ENCODE peak calls at places on chromosomes 5 and 9, in eight cellular contexts. One of them, this sample, is unnamed.

GRCh38 chr5:111857633-111858032 is 100.6 kb upstream of the NREP start:
- DNase-seq in NCI-H1105 treated with DMSO at 0.1 percent for 48 hours: no peak
- DNase-seq in GM23338: no peak
- DNase-seq in WERI-Rb-1: no peak
- DNase-seq in cardiac septum: no peak
- DNase-seq in stimulated activated CD4-positive, alpha-beta T cell treated with anti-CD3 and anti-CD28 coated beads, Interleukin-12 subunit alpha, Interleukin-12 subunit beta, amount 100 ng/mL, for 4 hours: no peak
- DNase-seq in iris pigment epithelial cell: peak
- DNase-seq in activated T-cell treated with anti-CD3 and anti-CD28 coated beads for 1 hour: no peak
- DNase-seq in this sample: peak

GRCh38 chr5:53419247-53419646 is 61.2 kb upstream of the FST start:
- DNase-seq in NCI-H1105 treated with DMSO at 0.1 percent for 48 hours: no peak
- DNase-seq in GM23338: no peak
- DNase-seq in WERI-Rb-1: no peak
- DNase-seq in cardiac septum: no peak
- DNase-seq in stimulated activated CD4-positive, alpha-beta T cell treated with anti-CD3 and anti-CD28 coated beads, Interleukin-12 subunit alpha, Interleukin-12 subunit beta, amount 100 ng/mL, for 4 hours: no peak
- DNase-seq in iris pigment epithelial cell: peak
- DNase-seq in activated T-cell treated with anti-CD3 and anti-CD28 coated beads for 1 hour: no peak
- DNase-seq in this sample: peak

GRCh38 chr9:126637002-126637849 is 23.5 kb downstream of the LMX1B start:
- DNase-seq in NCI-H1105 treated with DMSO at 0.1 percent for 48 hours: no peak
- DNase-seq in GM23338: no peak
- DNase-seq in WERI-Rb-1: no peak
- DNase-seq in cardiac septum: no peak
- DNase-seq in stimulated activated CD4-positive, alpha-beta T cell treated with anti-CD3 and anti-CD28 coated beads, Interleukin-12 subunit alpha, Interleukin-12 subunit beta, amount 100 ng/mL, for 4 hours: no peak
- DNase-seq in iris pigment epithelial cell: no peak
- DNase-seq in activated T-cell treated with anti-CD3 and anti-CD28 coated beads for 1 hour: peak
- DNase-seq in this sample: no peak

GRCh38 chr9:131734165-131734610 is 5.7 kb downstream of the RAPGEF1 start:
- DNase-seq in NCI-H1105 treated with DMSO at 0.1 percent for 48 hours: peak
- DNase-seq in GM23338: no peak
- DNase-seq in WERI-Rb-1: no peak
- DNase-seq in cardiac septum: no peak
- DNase-seq in stimulated activated CD4-positive, alpha-beta T cell treated with anti-CD3 and anti-CD28 coated beads, Interleukin-12 subunit alpha, Interleukin-12 subunit beta, amount 100 ng/mL, for 4 hours: no peak
- DNase-seq in iris pigment epithelial cell: peak
- DNase-seq in activated T-cell treated with anti-CD3 and anti-CD28 coated beads for 1 hour: no peak
- DNase-seq in this sample: peak

GRCh38 chr5:45038366-45038987 is 229.7 kb downstream of the MRPS30 start:
- DNase-seq in NCI-H1105 treated with DMSO at 0.1 percent for 48 hours: peak
- DNase-seq in GM23338: peak
- DNase-seq in WERI-Rb-1: no peak
- DNase-seq in cardiac septum: no peak
- DNase-seq in stimulated activated CD4-positive, alpha-beta T cell treated with anti-CD3 and anti-CD28 coated beads, Interleukin-12 subunit alpha, Interleukin-12 subunit beta, amount 100 ng/mL, for 4 hours: no peak
- DNase-seq in iris pigment epithelial cell: peak
- DNase-seq in activated T-cell treated with anti-CD3 and anti-CD28 coated beads for 1 hour: no peak
- DNase-seq in this sample: peak

GRCh38 chr9:98147582-98147981 is 28.6 kb upstream of the TRIM14 start:
- DNase-seq in NCI-H1105 treated with DMSO at 0.1 percent for 48 hours: no peak
- DNase-seq in GM23338: no peak
- DNase-seq in WERI-Rb-1: no peak
- DNase-seq in cardiac septum: no peak
- DNase-seq in stimulated activated CD4-positive, alpha-beta T cell treated with anti-CD3 and anti-CD28 coated beads, Interleukin-12 subunit alpha, Interleukin-12 subunit beta, amount 100 ng/mL, for 4 hours: no peak
- DNase-seq in iris pigment epithelial cell: no peak
- DNase-seq in activated T-cell treated with anti-CD3 and anti-CD28 coated beads for 1 hour: no peak
- DNase-seq in this sample: peak

GRCh38 chr5:113939959-113940358 is 421.9 kb upstream of the KCNN2 start:
- DNase-seq in NCI-H1105 treated with DMSO at 0.1 percent for 48 hours: no peak
- DNase-seq in GM23338: no peak
- DNase-seq in WERI-Rb-1: no peak
- DNase-seq in cardiac septum: no peak
- DNase-seq in stimulated activated CD4-positive, alpha-beta T cell treated with anti-CD3 and anti-CD28 coated beads, Interleukin-12 subunit alpha, Interleukin-12 subunit beta, amount 100 ng/mL, for 4 hours: no peak
- DNase-seq in iris pigment epithelial cell: no peak
- DNase-seq in activated T-cell treated with anti-CD3 and anti-CD28 coated beads for 1 hour: no peak
- DNase-seq in this sample: no peak

GRCh38 chr5:35202319-35203111 is 27.8 kb downstream of the PRLR start:
- DNase-seq in NCI-H1105 treated with DMSO at 0.1 percent for 48 hours: no peak
- DNase-seq in GM23338: peak
- DNase-seq in WERI-Rb-1: peak
- DNase-seq in cardiac septum: no peak
- DNase-seq in stimulated activated CD4-positive, alpha-beta T cell treated with anti-CD3 and anti-CD28 coated beads, Interleukin-12 subunit alpha, Interleukin-12 subunit beta, amount 100 ng/mL, for 4 hours: peak
- DNase-seq in iris pigment epithelial cell: peak
- DNase-seq in activated T-cell treated with anti-CD3 and anti-CD28 coated beads for 1 hour: peak
- DNase-seq in this sample: peak

GRCh38 chr9:108186996-108187395 is 668.8 kb downstream of the ACTL7B start:
- DNase-seq in NCI-H1105 treated with DMSO at 0.1 percent for 48 hours: no peak
- DNase-seq in GM23338: no peak
- DNase-seq in WERI-Rb-1: no peak
- DNase-seq in cardiac septum: peak
- DNase-seq in stimulated activated CD4-positive, alpha-beta T cell treated with anti-CD3 and anti-CD28 coated beads, Interleukin-12 subunit alpha, Interleukin-12 subunit beta, amount 100 ng/mL, for 4 hours: no peak
- DNase-seq in iris pigment epithelial cell: peak
- DNase-seq in activated T-cell treated with anti-CD3 and anti-CD28 coated beads for 1 hour: no peak
- DNase-seq in this sample: peak

GRCh38 chr5:94623877-94624276 is 5.4 kb downstream of the SLF1 start:
- DNase-seq in NCI-H1105 treated with DMSO at 0.1 percent for 48 hours: no peak
- DNase-seq in GM23338: no peak
- DNase-seq in WERI-Rb-1: no peak
- DNase-seq in cardiac septum: no peak
- DNase-seq in stimulated activated CD4-positive, alpha-beta T cell treated with anti-CD3 and anti-CD28 coated beads, Interleukin-12 subunit alpha, Interleukin-12 subunit beta, amount 100 ng/mL, for 4 hours: no peak
- DNase-seq in iris pigment epithelial cell: no peak
- DNase-seq in activated T-cell treated with anti-CD3 and anti-CD28 coated beads for 1 hour: no peak
- DNase-seq in this sample: no peak

GRCh38 chr5:142143878-142144277 is 35.3 kb downstream of the NDFIP1 start:
- DNase-seq in NCI-H1105 treated with DMSO at 0.1 percent for 48 hours: peak
- DNase-seq in GM23338: peak
- DNase-seq in WERI-Rb-1: no peak
- DNase-seq in cardiac septum: no peak
- DNase-seq in stimulated activated CD4-positive, alpha-beta T cell treated with anti-CD3 and anti-CD28 coated beads, Interleukin-12 subunit alpha, Interleukin-12 subunit beta, amount 100 ng/mL, for 4 hours: no peak
- DNase-seq in iris pigment epithelial cell: peak
- DNase-seq in activated T-cell treated with anti-CD3 and anti-CD28 coated beads for 1 hour: no peak
- DNase-seq in this sample: peak

GRCh38 chr5:146903789-146904188 is 25.2 kb upstream of the PPP2R2B start:
- DNase-seq in NCI-H1105 treated with DMSO at 0.1 percent for 48 hours: no peak
- DNase-seq in GM23338: no peak
- DNase-seq in WERI-Rb-1: no peak
- DNase-seq in cardiac septum: no peak
- DNase-seq in stimulated activated CD4-positive, alpha-beta T cell treated with anti-CD3 and anti-CD28 coated beads, Interleukin-12 subunit alpha, Interleukin-12 subunit beta, amount 100 ng/mL, for 4 hours: no peak
- DNase-seq in iris pigment epithelial cell: no peak
- DNase-seq in activated T-cell treated with anti-CD3 and anti-CD28 coated beads for 1 hour: no peak
- DNase-seq in this sample: no peak

GRCh38 chr5:39755986-39756385 is 331.2 kb upstream of the DAB2 start:
- DNase-seq in NCI-H1105 treated with DMSO at 0.1 percent for 48 hours: no peak
- DNase-seq in GM23338: peak
- DNase-seq in WERI-Rb-1: no peak
- DNase-seq in cardiac septum: no peak
- DNase-seq in stimulated activated CD4-positive, alpha-beta T cell treated with anti-CD3 and anti-CD28 coated beads, Interleukin-12 subunit alpha, Interleukin-12 subunit beta, amount 100 ng/mL, for 4 hours: no peak
- DNase-seq in iris pigment epithelial cell: peak
- DNase-seq in activated T-cell treated with anti-CD3 and anti-CD28 coated beads for 1 hour: no peak
- DNase-seq in this sample: peak

GRCh38 chr9:121819511-121820231 is 168.2 kb downstream of the DAB2IP start:
- DNase-seq in NCI-H1105 treated with DMSO at 0.1 percent for 48 hours: no peak
- DNase-seq in GM23338: peak
- DNase-seq in WERI-Rb-1: no peak
- DNase-seq in cardiac septum: no peak
- DNase-seq in stimulated activated CD4-positive, alpha-beta T cell treated with anti-CD3 and anti-CD28 coated beads, Interleukin-12 subunit alpha, Interleukin-12 subunit beta, amount 100 ng/mL, for 4 hours: no peak
- DNase-seq in iris pigment epithelial cell: peak
- DNase-seq in activated T-cell treated with anti-CD3 and anti-CD28 coated beads for 1 hour: no peak
- DNase-seq in this sample: peak

GRCh38 chr5:54109931-54110330 is 200.4 kb downstream of the ARL15 start:
- DNase-seq in NCI-H1105 treated with DMSO at 0.1 percent for 48 hours: no peak
- DNase-seq in GM23338: no peak
- DNase-seq in WERI-Rb-1: no peak
- DNase-seq in cardiac septum: no peak
- DNase-seq in stimulated activated CD4-positive, alpha-beta T cell treated with anti-CD3 and anti-CD28 coated beads, Interleukin-12 subunit alpha, Interleukin-12 subunit beta, amount 100 ng/mL, for 4 hours: no peak
- DNase-seq in iris pigment epithelial cell: no peak
- DNase-seq in activated T-cell treated with anti-CD3 and anti-CD28 coated beads for 1 hour: no peak
- DNase-seq in this sample: peak

GRCh38 chr9:131657456-131657855 is 82.4 kb downstream of the RAPGEF1 start:
- DNase-seq in NCI-H1105 treated with DMSO at 0.1 percent for 48 hours: no peak
- DNase-seq in GM23338: no peak
- DNase-seq in WERI-Rb-1: no peak
- DNase-seq in cardiac septum: no peak
- DNase-seq in stimulated activated CD4-positive, alpha-beta T cell treated with anti-CD3 and anti-CD28 coated beads, Interleukin-12 subunit alpha, Interleukin-12 subunit beta, amount 100 ng/mL, for 4 hours: no peak
- DNase-seq in iris pigment epithelial cell: no peak
- DNase-seq in activated T-cell treated with anti-CD3 and anti-CD28 coated beads for 1 hour: no peak
- DNase-seq in this sample: no peak

GRCh38 chr5:2704806-2705645 is 46.5 kb downstream of the IRX2 start:
- DNase-seq in NCI-H1105 treated with DMSO at 0.1 percent for 48 hours: no peak
- DNase-seq in GM23338: no peak
- DNase-seq in WERI-Rb-1: peak
- DNase-seq in cardiac septum: no peak
- DNase-seq in stimulated activated CD4-positive, alpha-beta T cell treated with anti-CD3 and anti-CD28 coated beads, Interleukin-12 subunit alpha, Interleukin-12 subunit beta, amount 100 ng/mL, for 4 hours: no peak
- DNase-seq in iris pigment epithelial cell: no peak
- DNase-seq in activated T-cell treated with anti-CD3 and anti-CD28 coated beads for 1 hour: no peak
- DNase-seq in this sample: no peak

GRCh38 chr9:105858877-105859276 is 164.5 kb downstream of the TMEM38B start:
- DNase-seq in NCI-H1105 treated with DMSO at 0.1 percent for 48 hours: no peak
- DNase-seq in GM23338: no peak
- DNase-seq in WERI-Rb-1: no peak
- DNase-seq in cardiac septum: no peak
- DNase-seq in stimulated activated CD4-positive, alpha-beta T cell treated with anti-CD3 and anti-CD28 coated beads, Interleukin-12 subunit alpha, Interleukin-12 subunit beta, amount 100 ng/mL, for 4 hours: no peak
- DNase-seq in iris pigment epithelial cell: no peak
- DNase-seq in activated T-cell treated with anti-CD3 and anti-CD28 coated beads for 1 hour: no peak
- DNase-seq in this sample: no peak

GRCh38 chr9:106052735-106053134 is 358.4 kb downstream of the TMEM38B start:
- DNase-seq in NCI-H1105 treated with DMSO at 0.1 percent for 48 hours: no peak
- DNase-seq in GM23338: no peak
- DNase-seq in WERI-Rb-1: no peak
- DNase-seq in cardiac septum: no peak
- DNase-seq in stimulated activated CD4-positive, alpha-beta T cell treated with anti-CD3 and anti-CD28 coated beads, Interleukin-12 subunit alpha, Interleukin-12 subunit beta, amount 100 ng/mL, for 4 hours: no peak
- DNase-seq in iris pigment epithelial cell: no peak
- DNase-seq in activated T-cell treated with anti-CD3 and anti-CD28 coated beads for 1 hour: no peak
- DNase-seq in this sample: no peak

GRCh38 chr9:124551472-124552339 is 44.5 kb upstream of the NR5A1 start:
- DNase-seq in NCI-H1105 treated with DMSO at 0.1 percent for 48 hours: peak
- DNase-seq in GM23338: peak
- DNase-seq in WERI-Rb-1: peak
- DNase-seq in cardiac septum: no peak
- DNase-seq in stimulated activated CD4-positive, alpha-beta T cell treated with anti-CD3 and anti-CD28 coated beads, Interleukin-12 subunit alpha, Interleukin-12 subunit beta, amount 100 ng/mL, for 4 hours: no peak
- DNase-seq in iris pigment epithelial cell: peak
- DNase-seq in activated T-cell treated with anti-CD3 and anti-CD28 coated beads for 1 hour: peak
- DNase-seq in this sample: peak

GRCh38 chr5:67639311-67639710 is 442.7 kb upstream of the CD180 start:
- DNase-seq in NCI-H1105 treated with DMSO at 0.1 percent for 48 hours: no peak
- DNase-seq in GM23338: peak
- DNase-seq in WERI-Rb-1: no peak
- DNase-seq in cardiac septum: peak
- DNase-seq in stimulated activated CD4-positive, alpha-beta T cell treated with anti-CD3 and anti-CD28 coated beads, Interleukin-12 subunit alpha, Interleukin-12 subunit beta, amount 100 ng/mL, for 4 hours: no peak
- DNase-seq in iris pigment epithelial cell: no peak
- DNase-seq in activated T-cell treated with anti-CD3 and anti-CD28 coated beads for 1 hour: no peak
- DNase-seq in this sample: peak

GRCh38 chr9:38333047-38333446 is 59.5 kb upstream of the ALDH1B1 start:
- DNase-seq in NCI-H1105 treated with DMSO at 0.1 percent for 48 hours: no peak
- DNase-seq in GM23338: no peak
- DNase-seq in WERI-Rb-1: no peak
- DNase-seq in cardiac septum: no peak
- DNase-seq in stimulated activated CD4-positive, alpha-beta T cell treated with anti-CD3 and anti-CD28 coated beads, Interleukin-12 subunit alpha, Interleukin-12 subunit beta, amount 100 ng/mL, for 4 hours: no peak
- DNase-seq in iris pigment epithelial cell: peak
- DNase-seq in activated T-cell treated with anti-CD3 and anti-CD28 coated beads for 1 hour: no peak
- DNase-seq in this sample: no peak

GRCh38 chr5:91166040-91166807 is 216.9 kb downstream of the ARRDC3 start:
- DNase-seq in NCI-H1105 treated with DMSO at 0.1 percent for 48 hours: no peak
- DNase-seq in GM23338: no peak
- DNase-seq in WERI-Rb-1: no peak
- DNase-seq in cardiac septum: no peak
- DNase-seq in stimulated activated CD4-positive, alpha-beta T cell treated with anti-CD3 and anti-CD28 coated beads, Interleukin-12 subunit alpha, Interleukin-12 subunit beta, amount 100 ng/mL, for 4 hours: no peak
- DNase-seq in iris pigment epithelial cell: peak
- DNase-seq in activated T-cell treated with anti-CD3 and anti-CD28 coated beads for 1 hour: no peak
- DNase-seq in this sample: peak

GRCh38 chr9:21434202-21435014 is 5.8 kb upstream of the IFNA1 start:
- DNase-seq in NCI-H1105 treated with DMSO at 0.1 percent for 48 hours: peak
- DNase-seq in GM23338: peak
- DNase-seq in WERI-Rb-1: peak
- DNase-seq in cardiac septum: no peak
- DNase-seq in stimulated activated CD4-positive, alpha-beta T cell treated with anti-CD3 and anti-CD28 coated beads, Interleukin-12 subunit alpha, Interleukin-12 subunit beta, amount 100 ng/mL, for 4 hours: peak
- DNase-seq in iris pigment epithelial cell: peak
- DNase-seq in activated T-cell treated with anti-CD3 and anti-CD28 coated beads for 1 hour: peak
- DNase-seq in this sample: peak

GRCh38 chr9:81687521-81688261 is 1.7 kb downstream of the TLE1 start:
- DNase-seq in NCI-H1105 treated with DMSO at 0.1 percent for 48 hours: no peak
- DNase-seq in GM23338: peak
- DNase-seq in WERI-Rb-1: peak
- DNase-seq in cardiac septum: no peak
- DNase-seq in stimulated activated CD4-positive, alpha-beta T cell treated with anti-CD3 and anti-CD28 coated beads, Interleukin-12 subunit alpha, Interleukin-12 subunit beta, amount 100 ng/mL, for 4 hours: no peak
- DNase-seq in iris pigment epithelial cell: peak
- DNase-seq in activated T-cell treated with anti-CD3 and anti-CD28 coated beads for 1 hour: no peak
- DNase-seq in this sample: no peak

GRCh38 chr9:15935661-15936315 is 382.9 kb downstream of the CCDC171 start:
- DNase-seq in NCI-H1105 treated with DMSO at 0.1 percent for 48 hours: peak
- DNase-seq in GM23338: no peak
- DNase-seq in WERI-Rb-1: no peak
- DNase-seq in cardiac septum: no peak
- DNase-seq in stimulated activated CD4-positive, alpha-beta T cell treated with anti-CD3 and anti-CD28 coated beads, Interleukin-12 subunit alpha, Interleukin-12 subunit beta, amount 100 ng/mL, for 4 hours: no peak
- DNase-seq in iris pigment epithelial cell: peak
- DNase-seq in activated T-cell treated with anti-CD3 and anti-CD28 coated beads for 1 hour: no peak
- DNase-seq in this sample: peak

GRCh38 chr5:40757400-40757799 is 1.6 kb upstream of the TTC33 start:
- DNase-seq in NCI-H1105 treated with DMSO at 0.1 percent for 48 hours: no peak
- DNase-seq in GM23338: no peak
- DNase-seq in WERI-Rb-1: no peak
- DNase-seq in cardiac septum: no peak
- DNase-seq in stimulated activated CD4-positive, alpha-beta T cell treated with anti-CD3 and anti-CD28 coated beads, Interleukin-12 subunit alpha, Interleukin-12 subunit beta, amount 100 ng/mL, for 4 hours: no peak
- DNase-seq in iris pigment epithelial cell: no peak
- DNase-seq in activated T-cell treated with anti-CD3 and anti-CD28 coated beads for 1 hour: no peak
- DNase-seq in this sample: no peak

GRCh38 chr5:5240234-5240633 is 100.1 kb downstream of the ADAMTS16 start:
- DNase-seq in NCI-H1105 treated with DMSO at 0.1 percent for 48 hours: no peak
- DNase-seq in GM23338: no peak
- DNase-seq in WERI-Rb-1: no peak
- DNase-seq in cardiac septum: no peak
- DNase-seq in stimulated activated CD4-positive, alpha-beta T cell treated with anti-CD3 and anti-CD28 coated beads, Interleukin-12 subunit alpha, Interleukin-12 subunit beta, amount 100 ng/mL, for 4 hours: no peak
- DNase-seq in iris pigment epithelial cell: no peak
- DNase-seq in activated T-cell treated with anti-CD3 and anti-CD28 coated beads for 1 hour: no peak
- DNase-seq in this sample: no peak

GRCh38 chr5:59542841-59543825 is 350.4 kb downstream of the PDE4D start:
- DNase-seq in NCI-H1105 treated with DMSO at 0.1 percent for 48 hours: peak
- DNase-seq in GM23338: no peak
- DNase-seq in WERI-Rb-1: no peak
- DNase-seq in cardiac septum: peak
- DNase-seq in stimulated activated CD4-positive, alpha-beta T cell treated with anti-CD3 and anti-CD28 coated beads, Interleukin-12 subunit alpha, Interleukin-12 subunit beta, amount 100 ng/mL, for 4 hours: no peak
- DNase-seq in iris pigment epithelial cell: peak
- DNase-seq in activated T-cell treated with anti-CD3 and anti-CD28 coated beads for 1 hour: no peak
- DNase-seq in this sample: peak

GRCh38 chr5:50699737-50700136 is 33.3 kb downstream of the PARP8 start:
- DNase-seq in NCI-H1105 treated with DMSO at 0.1 percent for 48 hours: no peak
- DNase-seq in GM23338: no peak
- DNase-seq in WERI-Rb-1: no peak
- DNase-seq in cardiac septum: no peak
- DNase-seq in stimulated activated CD4-positive, alpha-beta T cell treated with anti-CD3 and anti-CD28 coated beads, Interleukin-12 subunit alpha, Interleukin-12 subunit beta, amount 100 ng/mL, for 4 hours: no peak
- DNase-seq in iris pigment epithelial cell: no peak
- DNase-seq in activated T-cell treated with anti-CD3 and anti-CD28 coated beads for 1 hour: no peak
- DNase-seq in this sample: no peak

GRCh38 chr5:123125172-123125508 is 36.1 kb downstream of the PRDM6 start:
- DNase-seq in NCI-H1105 treated with DMSO at 0.1 percent for 48 hours: peak
- DNase-seq in GM23338: no peak
- DNase-seq in WERI-Rb-1: no peak
- DNase-seq in cardiac septum: no peak
- DNase-seq in stimulated activated CD4-positive, alpha-beta T cell treated with anti-CD3 and anti-CD28 coated beads, Interleukin-12 subunit alpha, Interleukin-12 subunit beta, amount 100 ng/mL, for 4 hours: no peak
- DNase-seq in iris pigment epithelial cell: peak
- DNase-seq in activated T-cell treated with anti-CD3 and anti-CD28 coated beads for 1 hour: no peak
- DNase-seq in this sample: no peak

GRCh38 chr5:133489632-133490031 is 122.7 kb downstream of the FSTL4 start:
- DNase-seq in NCI-H1105 treated with DMSO at 0.1 percent for 48 hours: no peak
- DNase-seq in GM23338: no peak
- DNase-seq in WERI-Rb-1: peak
- DNase-seq in cardiac septum: no peak
- DNase-seq in stimulated activated CD4-positive, alpha-beta T cell treated with anti-CD3 and anti-CD28 coated beads, Interleukin-12 subunit alpha, Interleukin-12 subunit beta, amount 100 ng/mL, for 4 hours: no peak
- DNase-seq in iris pigment epithelial cell: no peak
- DNase-seq in activated T-cell treated with anti-CD3 and anti-CD28 coated beads for 1 hour: no peak
- DNase-seq in this sample: no peak